ENCODE peak calls at places on chromosome 17, in ten cellular contexts. U is fibroblast of the aortic adventitia; H is stimulated activated CD8-positive, alpha-beta memory T cell treated with anti-CD3 and anti-CD28 coated beads, Interleukin-15, amount 100 ng/mL, for 24 hours; B is HEK293T; F is T-cell; Z is GM13977; N is activated CD4-positive, alpha-beta T cell treated with anti-CD3 and anti-CD28 coated beads for 48 hours; K is activated naive CD4-positive, alpha-beta T cell treated with Interleukin-2 at 50 U/mL for 16 hours; S is ELR; P is MCF 10A. O is an unnamed sample.

GRCh38 chr17:19933221-19933620 is 44.4 kb downstream of the AKAP10 start:
- DNase-seq in U (no peak), H (no peak), B (no peak), F (no peak), Z (no peak), N (no peak), K (no peak), S (peak; percentile 36), P (no peak), O (no peak)

GRCh38 chr17:57707892-57708291 is 37.2 kb downstream of the CCDC182 start:
- DNase-seq in U (no peak), H (no peak), B (no peak), F (no peak), Z (no peak), N (no peak), K (no peak), S (no peak), P (no peak), O (no peak)

GRCh38 chr17:4949321-4950074 is 1.2 kb upstream of the PFN1 start:
- DNase-seq in U (peak; percentile 69), H (peak; percentile 47), B (peak; percentile 45), F (peak; percentile 59), Z (peak; percentile 91), N (peak; percentile 82), K (peak; percentile 77), S (peak; percentile 79), P (peak; percentile 83), O (peak; percentile 80)

GRCh38 chr17:65774787-65775186 is 213.3 kb upstream of the AXIN2 start:
- DNase-seq in U (no peak), H (no peak), B (no peak), F (no peak), Z (no peak), N (no peak), K (no peak), S (no peak), P (no peak), O (no peak)

GRCh38 chr17:36755586-36755985 is 154.2 kb downstream of the MRM1 start:
- DNase-seq in U (no peak), H (peak; percentile 3), B (peak; percentile 46), F (peak; percentile 13), Z (peak; percentile 53), N (peak; percentile 58), K (peak; percentile 51), S (peak; percentile 28), P (peak; percentile 35), O (peak; percentile 49)

GRCh38 chr17:68603027-68603426 is 1.9 kb upstream of the FAM20A start:
- DNase-seq in U (no peak), H (no peak), B (no peak), F (no peak), Z (no peak), N (no peak), K (no peak), S (no peak), P (no peak), O (no peak)

GRCh38 chr17:48577946-48578615 is at the start of gene HOXB4:
- DNase-seq in U (peak; percentile 85), H (no peak), B (no peak), F (peak; percentile 58), Z (peak; percentile 88), N (peak; percentile 70), K (peak; percentile 72), S (no peak), P (peak; percentile 25), O (no peak)

GRCh38 chr17:61504697-61505096 is 52.5 kb downstream of the TBX4 start:
- DNase-seq in U (peak; percentile 83), H (no peak), B (no peak), F (no peak), Z (no peak), N (no peak), K (no peak), S (peak; percentile 84), P (peak; percentile 75), O (peak; percentile 14)

GRCh38 chr17:9473716-9474115 is 101.9 kb downstream of the STX8 start:
- DNase-seq in U (peak; percentile 67), H (no peak), B (no peak), F (no peak), Z (no peak), N (no peak), K (no peak), S (peak; percentile 85), P (peak; percentile 36), O (peak; percentile 63)

GRCh38 chr17:70804161-70804560 is 634.8 kb downstream of the KCNJ2 start:
- DNase-seq in U (no peak), H (no peak), B (no peak), F (no peak), Z (no peak), N (no peak), K (no peak), S (peak; percentile 19), P (peak; percentile 39), O (peak; percentile 15)

GRCh38 chr17:28334176-28334575 is 1.1 kb downstream of the IFT20 start:
- DNase-seq in U (peak; percentile 28), H (no peak), B (no peak), F (no peak), Z (no peak), N (no peak), K (no peak), S (no peak), P (no peak), O (no peak)

GRCh38 chr17:49005140-49005539 is 8.0 kb downstream of the IGF2BP1 start:
- DNase-seq in U (no peak), H (no peak), B (no peak), F (no peak), Z (no peak), N (no peak), K (no peak), S (no peak), P (no peak), O (no peak)

GRCh38 chr17:41417576-41418015 is 6.8 kb downstream of the KRT37 start:
- DNase-seq in U (no peak), H (no peak), B (peak; percentile 23), F (no peak), Z (peak; percentile 43), N (peak; percentile 9), K (no peak), S (peak; percentile 28), P (peak; percentile 34), O (peak; percentile 88)

GRCh38 chr17:39349246-39349645 is 52.2 kb downstream of the FBXL20 start:
- DNase-seq in U (no peak), H (no peak), B (no peak), F (no peak), Z (no peak), N (no peak), K (no peak), S (no peak), P (no peak), O (no peak)

GRCh38 chr17:31460226-31460721 is 68.8 kb downstream of the RAB11FIP4 start:
- DNase-seq in U (no peak), H (no peak), B (no peak), F (no peak), Z (no peak), N (no peak), K (no peak), S (no peak), P (no peak), O (no peak)

GRCh38 chr17:69858460-69858859 is 216.6 kb upstream of the KCNJ16 start:
- DNase-seq in U (no peak), H (no peak), B (no peak), F (no peak), Z (no peak), N (no peak), K (no peak), S (peak; percentile 31), P (no peak), O (no peak)

GRCh38 chr17:80770881-80771611 is 220.6 kb upstream of the CHMP6 start:
- DNase-seq in U (no peak), H (no peak), B (no peak), F (no peak), Z (no peak), N (no peak), K (no peak), S (no peak), P (no peak), O (no peak)

GRCh38 chr17:51097708-51098446 is 22.8 kb downstream of the SPAG9 start:
- DNase-seq in U (no peak), H (no peak), B (no peak), F (no peak), Z (no peak), N (no peak), K (no peak), S (no peak), P (no peak), O (no peak)

GRCh38 chr17:29573871-29574731 is 5.6 kb downstream of the TP53I13 start:
- DNase-seq in U (no peak), H (no peak), B (no peak), F (no peak), Z (no peak), N (peak; percentile 2), K (no peak), S (no peak), P (no peak), O (no peak)

GRCh38 chr17:74663566-74663965 is 40.0 kb upstream of the CD300E start:
- DNase-seq in U (no peak), H (no peak), B (no peak), F (no peak), Z (no peak), N (no peak), K (no peak), S (no peak), P (peak; percentile 3), O (no peak)

GRCh38 chr17:63702223-63702577 is 2.3 kb upstream of the LIMD2 start:
- DNase-seq in U (no peak), H (no peak), B (no peak), F (peak; percentile 55), Z (peak; percentile 69), N (peak; percentile 75), K (peak; percentile 61), S (no peak), P (no peak), O (no peak)